ENCODE peak calls at places on chromosomes 3 and 15, in five cellular contexts. O is endothelial cell, D is neural progenitor cell, I is choroid plexus epithelial cell, X is mesothelial cell of epicardium. P is an unnamed sample.

GRCh38 chr3:112974894-112975293 is at the start of gene CD200R1:
- DNase-seq in I (no peak), X (no peak), O (no peak), D (no peak), P (no peak)

GRCh38 chr3:177317247-177317646 is 120.0 kb upstream of the TBL1XR1 start:
- DNase-seq in X (no peak), D (no peak), I (no peak), O (no peak), P (no peak)

GRCh38 chr15:97561529-97561928 is 399.0 kb upstream of the ARRDC4 start:
- DNase-seq in O (no peak), X (no peak), D (no peak), I (no peak), P (no peak)

GRCh38 chr15:48965972-48966371 is 2.3 kb upstream of the SHC4 start:
- DNase-seq in X (no peak), D (no peak), I (peak), O (no peak), P (peak)

GRCh38 chr3:36792342-36792741 is 28.0 kb upstream of the DCLK3 start:
- DNase-seq in O (peak), D (peak), I (peak), X (no peak), P (peak)

GRCh38 chr15:28021281-28022039 is 77.7 kb downstream of the OCA2 start:
- DNase-seq in D (peak), I (peak), X (peak), O (peak), P (peak)

GRCh38 chr15:38683382-38684242 is 119.0 kb upstream of the RASGRP1 start:
- DNase-seq in X (peak), O (peak), D (peak), I (peak), P (peak)

GRCh38 chr3:178421069-178421468 is 115.2 kb upstream of the KCNMB2 start:
- DNase-seq in O (no peak), D (no peak), X (no peak), I (no peak), P (no peak)

GRCh38 chr3:43364926-43365325 is 78.6 kb downstream of the SNRK start:
- DNase-seq in I (no peak), D (no peak), O (no peak), X (no peak), P (no peak)

GRCh38 chr15:37253877-37254276 is 153.5 kb upstream of the MEIS2 start:
- DNase-seq in X (no peak), O (no peak), I (peak), D (no peak), P (no peak)

GRCh38 chr15:93168913-93169312 is 79.9 kb upstream of the RGMA start:
- DNase-seq in I (peak), O (no peak), X (no peak), D (no peak), P (no peak)

GRCh38 chr3:38297947-38298711 is 16.0 kb downstream of the SLC22A14 start:
- DNase-seq in D (no peak), X (no peak), I (peak), O (no peak), P (no peak)

GRCh38 chr3:9074079-9074478 is 110.8 kb upstream of the RAD18 start:
- DNase-seq in I (peak), O (no peak), D (no peak), X (no peak), P (no peak)

GRCh38 chr3:46080124-46080991 is 53.1 kb upstream of the XCR1 start:
- DNase-seq in D (no peak), X (no peak), O (no peak), I (no peak), P (no peak)

GRCh38 chr3:139537795-139538538 is 1.6 kb downstream of the RBP1 start:
- DNase-seq in X (no peak), D (no peak), O (no peak), I (no peak), P (no peak)

GRCh38 chr3:13882876-13883275 is 3.0 kb upstream of the WNT7A start:
- DNase-seq in D (no peak), O (no peak), I (no peak), X (peak), P (no peak)

GRCh38 chr15:40029979-40030893 is 8.7 kb downstream of the SRP14 start:
- DNase-seq in X (no peak), D (peak), O (peak), I (peak), P (no peak)

GRCh38 chr3:42225486-42226363 is 40.3 kb downstream of the CCK start:
- DNase-seq in I (no peak), O (no peak), D (no peak), X (no peak), P (no peak)

GRCh38 chr15:80831606-80832224 is 52.5 kb downstream of the CEMIP start:
- DNase-seq in X (no peak), O (no peak), I (no peak), D (no peak), P (no peak)

GRCh38 chr3:33128706-33129105 is 14.9 kb downstream of the CRTAP start:
- DNase-seq in D (peak), O (no peak), X (no peak), I (no peak), P (no peak)

GRCh38 chr15:82146558-82146957 is 100.7 kb upstream of the MEX3B start:
- DNase-seq in I (no peak), O (no peak), D (no peak), X (no peak), P (no peak)

GRCh38 chr15:96888764-96889163 is 558.3 kb downstream of the NR2F2 start:
- DNase-seq in D (no peak), X (no peak), I (no peak), O (no peak), P (no peak)

GRCh38 chr3:34212671-34213070 is 414.2 kb downstream of the PDCD6IP start:
- DNase-seq in D (peak), X (no peak), I (peak), O (no peak), P (no peak)

GRCh38 chr15:95132774-95133173 is 901.4 kb downstream of the MCTP2 start:
- DNase-seq in O (no peak), I (peak), X (no peak), D (no peak), P (no peak)

GRCh38 chr3:83216919-83217594 is 1455.6 kb upstream of the GBE1 start:
- DNase-seq in O (no peak), I (no peak), X (no peak), D (no peak), P (no peak)

GRCh38 chr3:187640823-187641135 is 29.4 kb downstream of the SST start:
- DNase-seq in X (no peak), I (no peak), D (no peak), O (no peak), P (no peak)

GRCh38 chr3:173241727-173242126 is 100.7 kb upstream of the SPATA16 start:
- DNase-seq in X (no peak), D (no peak), O (no peak), I (no peak), P (no peak)

GRCh38 chr3:95705786-95706418 is 1108.5 kb upstream of the EPHA6 start:
- DNase-seq in O (no peak), D (no peak), I (no peak), X (no peak), P (no peak)

GRCh38 chr3:141625506-141625905 is 112.6 kb upstream of the RNF7 start:
- DNase-seq in I (no peak), D (no peak), X (no peak), O (no peak), P (no peak)

GRCh38 chr15:49406352-49407118 is 16.5 kb upstream of the FGF7 start:
- DNase-seq in O (no peak), X (no peak), D (no peak), I (no peak), P (no peak)

GRCh38 chr15:56886450-56886856 is 32.0 kb upstream of the TCF12 start:
- DNase-seq in I (peak), O (no peak), D (peak), X (no peak), P (no peak)

GRCh38 chr15:89815769-89816168 is 1.1 kb upstream of the ANPEP start:
- DNase-seq in O (no peak), I (no peak), X (no peak), D (no peak), P (no peak)

GRCh38 chr3:47781326-47781684 is 388 bp downstream of the SMARCC1 start:
- DNase-seq in D (peak), X (peak), O (peak), I (no peak), P (peak)

GRCh38 chr3:120028271-120029047 is 65.8 kb downstream of the GSK3B start:
- DNase-seq in D (no peak), I (no peak), O (no peak), X (no peak), P (no peak)

GRCh38 chr3:64111872-64112271 is 88.6 kb upstream of the PSMD6 start:
- DNase-seq in O (no peak), X (no peak), D (no peak), I (no peak), P (no peak)

GRCh38 chr3:125202197-125202596 is 10.4 kb downstream of the SLC12A8 start:
- DNase-seq in D (peak), I (peak), X (no peak), O (no peak), P (no peak)

GRCh38 chr3:129766135-129766534 is 127.4 kb downstream of the TMCC1 start:
- DNase-seq in O (no peak), X (no peak), I (no peak), D (no peak), P (no peak)

GRCh38 chr15:81516461-81516860 is 142.4 kb upstream of the TMC3 start:
- DNase-seq in D (no peak), I (no peak), X (no peak), O (no peak), P (no peak)

GRCh38 chr3:94336076-94336741 is 273.3 kb downstream of the NSUN3 start:
- DNase-seq in I (peak), X (no peak), D (peak), O (peak), P (peak)
- TF ChIP-seq CTCF in I (peak), X (no peak), D (peak), O (no peak), P (no peak)

DNA sequence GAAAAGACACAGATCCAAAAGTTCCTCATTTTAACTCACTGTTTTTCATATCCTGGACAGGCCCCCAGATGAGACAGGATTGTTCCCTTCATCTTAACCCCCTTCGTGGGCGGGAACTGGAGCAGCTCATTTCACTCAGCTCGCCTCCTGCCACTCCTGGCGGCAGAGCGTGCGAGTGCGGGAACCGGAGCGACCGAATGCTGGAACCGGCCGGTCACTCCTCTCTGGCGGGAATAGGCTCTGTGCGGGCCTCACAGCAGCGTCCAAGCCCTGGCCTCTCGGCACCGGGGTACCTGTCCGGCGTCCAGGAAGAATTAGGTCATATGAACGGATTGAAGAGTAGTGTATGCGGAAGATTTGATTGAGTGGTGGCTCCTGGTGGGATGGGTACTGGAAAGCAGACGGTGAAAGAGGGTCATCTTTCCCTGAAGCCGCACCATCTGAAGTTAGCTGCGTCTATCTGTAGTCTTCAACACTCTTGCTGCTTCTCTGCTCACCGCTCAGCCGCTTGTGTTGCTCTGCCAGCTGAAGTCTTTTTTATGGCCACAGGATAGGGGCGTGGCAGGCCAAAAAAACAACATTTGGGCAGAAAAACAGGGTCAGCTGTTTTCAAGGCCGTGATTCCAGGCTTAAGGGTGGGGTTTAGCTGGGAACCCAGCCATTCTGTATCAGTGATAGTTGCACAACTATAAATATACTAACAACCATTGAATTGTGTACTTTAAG is 42.3 kb upstream of the FXR1 start:
- DNase-seq in I (peak), D (peak), X (no peak), O (peak), P (peak)
- TF ChIP-seq CTCF in I (no peak), D (no peak), X (no peak), O (no peak), P (no peak)

GRCh38 chr3:52792413-52792812 is 2.2 kb upstream of the ITIH3 start:
- DNase-seq in I (no peak), O (peak), X (no peak), D (peak), P (no peak)
- TF ChIP-seq CTCF in I (peak), O (peak), X (no peak), D (peak), P (no peak)

GRCh38 chr3:184284696-184285095 is 8.9 kb downstream of the ECE2 start:
- DNase-seq in D (peak), O (peak), X (no peak), I (peak), P (peak)
- TF ChIP-seq CTCF in D (peak), O (no peak), X (no peak), I (peak), P (peak)

DNA sequence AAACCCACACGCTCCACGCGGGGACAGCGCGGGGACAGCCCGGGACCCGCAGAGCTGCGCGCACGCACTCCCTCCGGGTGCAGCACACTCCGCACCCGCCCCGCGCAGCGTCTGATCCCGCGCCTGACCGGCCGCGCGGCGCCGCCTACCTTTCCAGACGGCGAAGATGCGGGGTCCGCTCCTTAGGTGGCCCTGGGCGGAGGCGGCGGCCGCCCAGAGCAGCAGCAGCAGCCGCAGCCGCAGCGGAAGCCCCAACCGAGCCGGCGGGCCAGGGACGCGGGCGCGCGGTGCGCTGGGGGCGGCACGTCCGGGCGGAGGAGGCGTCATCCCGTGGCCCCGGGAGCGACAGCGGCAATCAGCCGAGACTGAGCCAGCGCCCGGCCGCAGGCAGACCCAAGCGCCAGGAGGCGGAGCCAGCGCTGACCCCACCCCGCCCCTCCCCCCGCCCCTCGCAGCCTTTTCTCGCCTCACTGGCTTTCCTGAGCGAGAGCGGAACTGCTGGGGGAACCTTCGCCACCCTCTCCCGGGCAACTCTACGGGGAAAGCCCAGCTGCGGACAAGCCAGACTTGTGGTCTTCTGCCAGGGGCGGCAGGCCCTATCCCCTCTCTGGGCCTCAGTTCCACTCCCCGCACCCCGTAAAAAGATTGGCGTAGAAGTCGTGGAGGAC is at the start of gene SEMA7A:
- DNase-seq in I (peak), D (peak), X (peak), O (peak), P (peak)
- TF ChIP-seq CTCF in I (no peak), D (no peak), X (no peak), O (no peak), P (no peak)

DNA sequence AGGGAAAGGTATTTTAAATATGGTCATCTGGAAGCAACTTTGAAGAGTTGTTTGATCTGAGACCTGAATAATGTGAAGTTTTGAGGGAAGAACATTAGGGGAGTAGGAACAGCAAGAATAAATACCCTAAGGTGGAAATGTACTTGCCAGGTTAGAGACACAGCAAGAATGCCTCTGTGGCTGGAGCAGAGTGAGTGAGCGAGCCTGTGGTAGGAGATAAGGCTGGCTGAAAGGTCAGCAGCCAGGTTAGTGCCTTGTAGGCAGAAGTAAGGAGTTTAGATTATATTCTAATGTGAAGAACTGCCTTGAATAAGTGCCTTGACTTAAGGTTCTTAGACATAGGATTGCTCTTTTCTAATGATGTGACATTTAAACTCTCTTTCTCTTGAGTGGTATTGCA is 18.3 kb downstream of the LRRC49 start:
- DNase-seq in O (no peak), X (no peak), I (no peak), D (no peak), P (no peak)
- TF ChIP-seq CTCF in O (no peak), X (no peak), I (no peak), D (no peak), P (no peak)

P was measured in Calu3.